ENCODE peak calls at places on chromosomes 1 and 21, in four cellular contexts. E is uterus, D is suprapubic skin, P is fibroblast of lung. Q is an unnamed sample.

GRCh38 chr21:30710499-30710898 is 8.1 kb downstream of the KRTAP21-3 start:
- DNase-seq in E (no peak), D (no peak), P (no peak), Q (no peak)

GRCh38 chr1:118201524-118201923 is 16.5 kb upstream of the SPAG17 start:
- DNase-seq in E (no peak), P (no peak), D (no peak), Q (no peak)

GRCh38 chr21:43866233-43866632 is 1.2 kb downstream of the AGPAT3 start:
- DNase-seq in P (peak; percentile 56), E (peak; percentile 62), D (no peak), Q (no peak)

GRCh38 chr1:89780721-89781120 is 40.1 kb upstream of the LRRC8D start:
- DNase-seq in D (no peak), E (no peak), P (peak; percentile 56), Q (no peak)

GRCh38 chr1:208154679-208155078 is 89.5 kb downstream of the PLXNA2 start:
- DNase-seq in E (no peak), P (peak; percentile 45), D (no peak), Q (no peak)

GRCh38 chr1:183844806-183845205 is 39.9 kb downstream of the RGL1 start:
- DNase-seq in E (no peak), D (no peak), P (no peak), Q (no peak)

GRCh38 chr1:70978623-70979022 is 69.0 kb downstream of the PTGER3 start:
- DNase-seq in E (no peak), D (no peak), P (no peak), Q (no peak)

GRCh38 chr21:46264046-46264689 is 21.2 kb downstream of the MCM3AP start:
- DNase-seq in P (no peak), D (no peak), E (no peak), Q (no peak)

GRCh38 chr1:162349635-162350330 is 26.9 kb downstream of the SPATA46 start:
- DNase-seq in D (no peak), E (no peak), P (peak; percentile 94), Q (no peak)

GRCh38 chr1:151563376-151563775 is 23.3 kb downstream of the TUFT1 start:
- DNase-seq in P (no peak), D (no peak), E (no peak), Q (no peak)

GRCh38 chr1:2554621-2555387 is 1.4 kb upstream of the TNFRSF14 start:
- DNase-seq in E (no peak), P (no peak), D (no peak), Q (no peak)
- TF ChIP-seq CTCF in E (peak; percentile 35), P (peak; percentile 44), D (peak; percentile 14), Q (no peak)

GRCh38 chr1:83554174-83554573 is 444.8 kb downstream of the TTLL7 start:
- DNase-seq in P (no peak), E (no peak), D (no peak), Q (no peak)
- H3K36me3 ChIP-seq in P (no peaks in the 10 kb centered on the region), E (no peaks in the 10 kb centered on the region), D (no peaks in the 10 kb centered on the region), Q (no peaks in the 10 kb centered on the region)

GRCh38 chr1:29283804-29284195 is 47.5 kb downstream of the PTPRU start:
- DNase-seq in E (no peak), D (peak; percentile 59), P (no peak), Q (no peak)
- H3K4me3 ChIP-seq in E (no peak overlapping the region), D (no peak overlapping the region), P (no peak overlapping the region), Q (no peak overlapping the region)

GRCh38 chr1:8992936-8993687 is 33.1 kb downstream of the SLC2A7 start:
- DNase-seq in E (no peak), D (no peak), P (no peak), Q (no peak)
- TF ChIP-seq CTCF in E (no peak), D (no peak), P (peak; percentile 20), Q (no peak)

DNA sequence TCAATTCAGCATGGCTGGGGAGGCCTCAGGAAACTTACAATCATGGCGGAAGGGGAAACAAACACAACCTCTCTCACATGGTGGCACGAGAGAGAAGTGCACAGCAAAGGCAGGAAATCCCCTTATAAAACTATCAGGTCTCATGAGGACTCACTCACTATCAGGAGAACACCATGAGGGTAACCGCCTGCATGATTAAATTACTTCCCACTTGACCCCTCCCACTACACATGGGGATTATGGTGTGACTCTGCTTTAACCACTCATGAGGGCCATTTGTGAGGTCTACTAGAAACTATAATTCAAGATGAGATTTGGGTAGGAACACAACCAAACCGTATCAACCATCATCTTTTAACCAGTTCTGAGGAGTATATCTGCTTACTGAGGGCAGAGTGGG is 387.4 kb upstream of the NFIA start:
- DNase-seq in P (no peak), E (no peak), D (no peak), Q (no peak)
- H3K36me3 ChIP-seq in P (no peaks in the 10 kb centered on the region), E (no peaks in the 10 kb centered on the region), D (no peaks in the 10 kb centered on the region), Q (no peaks in the 10 kb centered on the region)

DNA sequence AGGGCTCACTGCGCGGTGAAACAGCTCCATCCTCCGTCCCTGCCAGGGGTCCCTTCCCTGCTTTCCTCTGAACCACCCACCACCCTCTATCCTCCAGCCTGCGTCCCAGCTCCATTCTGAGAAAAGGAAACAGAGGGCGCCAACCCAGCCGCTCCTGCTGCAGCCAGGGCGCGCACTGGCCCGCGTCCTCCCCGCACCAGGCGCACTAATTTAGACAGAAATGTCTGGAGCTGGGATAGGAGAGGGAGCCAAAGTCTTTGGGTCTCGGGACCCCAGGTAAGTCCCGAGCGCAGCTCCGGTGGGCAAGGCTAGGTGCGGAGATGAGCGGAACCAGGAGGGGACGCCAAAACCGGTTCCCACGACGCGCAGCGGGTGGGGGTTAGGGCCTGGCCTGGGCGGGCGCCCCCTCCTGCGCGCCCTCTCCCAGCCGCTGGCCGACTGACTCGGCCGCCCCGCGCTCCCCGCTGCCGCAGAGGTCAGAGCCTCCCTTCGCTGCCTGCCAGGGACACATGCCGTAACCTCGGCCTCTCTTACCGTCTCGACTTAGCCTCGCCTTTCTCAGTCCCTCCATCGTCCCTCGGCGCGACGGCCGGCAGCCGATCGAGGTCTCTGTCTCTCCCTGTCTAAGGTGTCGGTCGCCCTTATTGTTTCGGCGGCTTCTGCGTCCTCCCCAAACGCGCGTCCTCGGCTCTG is 2.0 kb downstream of the CAMK2N1 start:
- DNase-seq in E (peak; percentile 22), P (peak; percentile 59), D (no peak), Q (no peak)
- H3K4me3 ChIP-seq in E (peak overlapping the region; percentile 79), P (peak overlapping the region; percentile 88), D (peak overlapping the region; percentile 57), Q (peak overlapping the region; percentile 76)

Q was measured in thoracic aorta.